ENCODE peak calls at places on chromosomes 7 and 10, in nine cellular contexts. One of them, this sample, is unnamed.

GRCh38 chr10:56298941-56299340 is 62.1 kb downstream of the ZWINT start:
- DNase-seq in ACHN: no peak
- DNase-seq in stimulated activated CD8-positive, alpha-beta memory T cell treated with anti-CD3 and anti-CD28 coated beads, Interleukin-15, amount 100 ng/mL, for 48 hours: no peak
- DNase-seq in MM.1S: no peak
- DNase-seq in posterior vena cava: no peak
- DNase-seq in left ventricle myocardium superior: no peak
- DNase-seq in AG04449: no peak
- DNase-seq in prostate gland: no peak
- DNase-seq in epithelial cell of proximal tubule: no peak
- DNase-seq in this sample: no peak

GRCh38 chr7:99984593-99984992 is 8.8 kb upstream of the AZGP1 start:
- DNase-seq in ACHN: no peak
- DNase-seq in stimulated activated CD8-positive, alpha-beta memory T cell treated with anti-CD3 and anti-CD28 coated beads, Interleukin-15, amount 100 ng/mL, for 48 hours: no peak
- DNase-seq in MM.1S: no peak
- DNase-seq in posterior vena cava: no peak
- DNase-seq in left ventricle myocardium superior: no peak
- DNase-seq in AG04449: no peak
- DNase-seq in prostate gland: peak
- DNase-seq in epithelial cell of proximal tubule: no peak
- DNase-seq in this sample: no peak

GRCh38 chr10:102410427-102411073 is 8.0 kb downstream of the PSD start:
- DNase-seq in ACHN: no peak
- DNase-seq in stimulated activated CD8-positive, alpha-beta memory T cell treated with anti-CD3 and anti-CD28 coated beads, Interleukin-15, amount 100 ng/mL, for 48 hours: no peak
- DNase-seq in MM.1S: no peak
- DNase-seq in posterior vena cava: no peak
- DNase-seq in left ventricle myocardium superior: no peak
- DNase-seq in AG04449: no peak
- DNase-seq in prostate gland: no peak
- DNase-seq in epithelial cell of proximal tubule: no peak
- DNase-seq in this sample: no peak

GRCh38 chr7:141073641-141074161 is at the start of gene TMEM178B:
- DNase-seq in ACHN: peak
- DNase-seq in stimulated activated CD8-positive, alpha-beta memory T cell treated with anti-CD3 and anti-CD28 coated beads, Interleukin-15, amount 100 ng/mL, for 48 hours: no peak
- DNase-seq in MM.1S: peak
- DNase-seq in posterior vena cava: no peak
- DNase-seq in left ventricle myocardium superior: no peak
- DNase-seq in AG04449: no peak
- DNase-seq in prostate gland: peak
- DNase-seq in epithelial cell of proximal tubule: no peak
- DNase-seq in this sample: no peak

GRCh38 chr10:93149761-93150160 is 76.1 kb downstream of the CYP26A1 start:
- DNase-seq in ACHN: no peak
- DNase-seq in stimulated activated CD8-positive, alpha-beta memory T cell treated with anti-CD3 and anti-CD28 coated beads, Interleukin-15, amount 100 ng/mL, for 48 hours: no peak
- DNase-seq in MM.1S: no peak
- DNase-seq in posterior vena cava: no peak
- DNase-seq in left ventricle myocardium superior: no peak
- DNase-seq in AG04449: no peak
- DNase-seq in prostate gland: no peak
- DNase-seq in epithelial cell of proximal tubule: no peak
- DNase-seq in this sample: no peak

GRCh38 chr10:79387466-79387973 is 40.3 kb downstream of the PPIF start:
- DNase-seq in ACHN: no peak
- DNase-seq in stimulated activated CD8-positive, alpha-beta memory T cell treated with anti-CD3 and anti-CD28 coated beads, Interleukin-15, amount 100 ng/mL, for 48 hours: no peak
- DNase-seq in MM.1S: no peak
- DNase-seq in posterior vena cava: peak
- DNase-seq in left ventricle myocardium superior: no peak
- DNase-seq in AG04449: no peak
- DNase-seq in prostate gland: no peak
- DNase-seq in epithelial cell of proximal tubule: no peak
- DNase-seq in this sample: no peak

GRCh38 chr7:18829518-18830252 is 287.8 kb downstream of the TWIST1 start:
- DNase-seq in ACHN: no peak
- DNase-seq in stimulated activated CD8-positive, alpha-beta memory T cell treated with anti-CD3 and anti-CD28 coated beads, Interleukin-15, amount 100 ng/mL, for 48 hours: no peak
- DNase-seq in MM.1S: no peak
- DNase-seq in posterior vena cava: no peak
- DNase-seq in left ventricle myocardium superior: no peak
- DNase-seq in AG04449: peak
- DNase-seq in prostate gland: no peak
- DNase-seq in epithelial cell of proximal tubule: no peak
- DNase-seq in this sample: no peak

GRCh38 chr10:22997102-22997501 is 69.2 kb downstream of the ARMC3 start:
- DNase-seq in ACHN: peak
- DNase-seq in stimulated activated CD8-positive, alpha-beta memory T cell treated with anti-CD3 and anti-CD28 coated beads, Interleukin-15, amount 100 ng/mL, for 48 hours: no peak
- DNase-seq in MM.1S: no peak
- DNase-seq in posterior vena cava: no peak
- DNase-seq in left ventricle myocardium superior: no peak
- DNase-seq in AG04449: no peak
- DNase-seq in prostate gland: no peak
- DNase-seq in epithelial cell of proximal tubule: no peak
- DNase-seq in this sample: no peak

GRCh38 chr7:123770378-123770777 is 21.6 kb upstream of the WASL start:
- DNase-seq in ACHN: peak
- DNase-seq in stimulated activated CD8-positive, alpha-beta memory T cell treated with anti-CD3 and anti-CD28 coated beads, Interleukin-15, amount 100 ng/mL, for 48 hours: no peak
- DNase-seq in MM.1S: no peak
- DNase-seq in posterior vena cava: no peak
- DNase-seq in left ventricle myocardium superior: no peak
- DNase-seq in AG04449: no peak
- DNase-seq in prostate gland: no peak
- DNase-seq in epithelial cell of proximal tubule: peak
- DNase-seq in this sample: no peak

GRCh38 chr10:43962346-43963191 is 313.9 kb upstream of the ZNF32 start:
- DNase-seq in ACHN: no peak
- DNase-seq in stimulated activated CD8-positive, alpha-beta memory T cell treated with anti-CD3 and anti-CD28 coated beads, Interleukin-15, amount 100 ng/mL, for 48 hours: no peak
- DNase-seq in MM.1S: no peak
- DNase-seq in posterior vena cava: peak
- DNase-seq in left ventricle myocardium superior: no peak
- DNase-seq in AG04449: peak
- DNase-seq in prostate gland: no peak
- DNase-seq in epithelial cell of proximal tubule: no peak
- DNase-seq in this sample: no peak

GRCh38 chr10:52314007-52314821 is at the start of gene DKK1:
- DNase-seq in ACHN: peak
- DNase-seq in stimulated activated CD8-positive, alpha-beta memory T cell treated with anti-CD3 and anti-CD28 coated beads, Interleukin-15, amount 100 ng/mL, for 48 hours: peak
- DNase-seq in MM.1S: peak
- DNase-seq in posterior vena cava: peak
- DNase-seq in left ventricle myocardium superior: peak
- DNase-seq in AG04449: no peak
- DNase-seq in prostate gland: peak
- DNase-seq in epithelial cell of proximal tubule: no peak
- DNase-seq in this sample: peak

GRCh38 chr10:69057951-69058297 is 30.0 kb upstream of the SRGN start:
- DNase-seq in ACHN: peak
- DNase-seq in stimulated activated CD8-positive, alpha-beta memory T cell treated with anti-CD3 and anti-CD28 coated beads, Interleukin-15, amount 100 ng/mL, for 48 hours: no peak
- DNase-seq in MM.1S: no peak
- DNase-seq in posterior vena cava: peak
- DNase-seq in left ventricle myocardium superior: no peak
- DNase-seq in AG04449: no peak
- DNase-seq in prostate gland: no peak
- DNase-seq in epithelial cell of proximal tubule: no peak
- DNase-seq in this sample: no peak

GRCh38 chr7:39453743-39454355 is 112.4 kb upstream of the YAE1 start:
- DNase-seq in ACHN: peak
- DNase-seq in stimulated activated CD8-positive, alpha-beta memory T cell treated with anti-CD3 and anti-CD28 coated beads, Interleukin-15, amount 100 ng/mL, for 48 hours: peak
- DNase-seq in MM.1S: peak
- DNase-seq in posterior vena cava: no peak
- DNase-seq in left ventricle myocardium superior: no peak
- DNase-seq in AG04449: no peak
- DNase-seq in prostate gland: no peak
- DNase-seq in epithelial cell of proximal tubule: peak
- DNase-seq in this sample: peak

GRCh38 chr10:123614888-123615287 is 51.3 kb upstream of the GPR26 start:
- DNase-seq in ACHN: peak
- DNase-seq in stimulated activated CD8-positive, alpha-beta memory T cell treated with anti-CD3 and anti-CD28 coated beads, Interleukin-15, amount 100 ng/mL, for 48 hours: no peak
- DNase-seq in MM.1S: peak
- DNase-seq in posterior vena cava: peak
- DNase-seq in left ventricle myocardium superior: peak
- DNase-seq in AG04449: no peak
- DNase-seq in prostate gland: peak
- DNase-seq in epithelial cell of proximal tubule: no peak
- DNase-seq in this sample: peak

GRCh38 chr10:72742797-72743196 is 50.9 kb downstream of the MCU start:
- DNase-seq in ACHN: no peak
- DNase-seq in stimulated activated CD8-positive, alpha-beta memory T cell treated with anti-CD3 and anti-CD28 coated beads, Interleukin-15, amount 100 ng/mL, for 48 hours: no peak
- DNase-seq in MM.1S: no peak
- DNase-seq in posterior vena cava: no peak
- DNase-seq in left ventricle myocardium superior: no peak
- DNase-seq in AG04449: no peak
- DNase-seq in prostate gland: no peak
- DNase-seq in epithelial cell of proximal tubule: no peak
- DNase-seq in this sample: no peak

GRCh38 chr10:43899224-43899959 is 250.7 kb upstream of the ZNF32 start:
- DNase-seq in ACHN: no peak
- DNase-seq in stimulated activated CD8-positive, alpha-beta memory T cell treated with anti-CD3 and anti-CD28 coated beads, Interleukin-15, amount 100 ng/mL, for 48 hours: no peak
- DNase-seq in MM.1S: no peak
- DNase-seq in posterior vena cava: peak
- DNase-seq in left ventricle myocardium superior: no peak
- DNase-seq in AG04449: no peak
- DNase-seq in prostate gland: no peak
- DNase-seq in epithelial cell of proximal tubule: no peak
- DNase-seq in this sample: no peak

GRCh38 chr7:154832557-154833138 is 170.3 kb downstream of the PAXIP1 start:
- DNase-seq in ACHN: peak
- DNase-seq in stimulated activated CD8-positive, alpha-beta memory T cell treated with anti-CD3 and anti-CD28 coated beads, Interleukin-15, amount 100 ng/mL, for 48 hours: no peak
- DNase-seq in MM.1S: no peak
- DNase-seq in posterior vena cava: no peak
- DNase-seq in left ventricle myocardium superior: no peak
- DNase-seq in AG04449: no peak
- DNase-seq in prostate gland: no peak
- DNase-seq in epithelial cell of proximal tubule: no peak
- DNase-seq in this sample: no peak

GRCh38 chr10:1406172-1406975 is 331.0 kb downstream of the ADARB2 start:
- DNase-seq in ACHN: no peak
- DNase-seq in stimulated activated CD8-positive, alpha-beta memory T cell treated with anti-CD3 and anti-CD28 coated beads, Interleukin-15, amount 100 ng/mL, for 48 hours: no peak
- DNase-seq in MM.1S: no peak
- DNase-seq in posterior vena cava: no peak
- DNase-seq in left ventricle myocardium superior: no peak
- DNase-seq in AG04449: no peak
- DNase-seq in prostate gland: no peak
- DNase-seq in epithelial cell of proximal tubule: no peak
- DNase-seq in this sample: no peak

GRCh38 chr10:3548702-3549101 is 236.3 kb downstream of the KLF6 start:
- DNase-seq in ACHN: no peak
- DNase-seq in stimulated activated CD8-positive, alpha-beta memory T cell treated with anti-CD3 and anti-CD28 coated beads, Interleukin-15, amount 100 ng/mL, for 48 hours: no peak
- DNase-seq in MM.1S: no peak
- DNase-seq in posterior vena cava: no peak
- DNase-seq in left ventricle myocardium superior: no peak
- DNase-seq in AG04449: no peak
- DNase-seq in prostate gland: no peak
- DNase-seq in epithelial cell of proximal tubule: no peak
- DNase-seq in this sample: no peak

GRCh38 chr10:47318706-47319105 is 3.5 kb upstream of the GDF2 start:
- DNase-seq in ACHN: peak
- DNase-seq in stimulated activated CD8-positive, alpha-beta memory T cell treated with anti-CD3 and anti-CD28 coated beads, Interleukin-15, amount 100 ng/mL, for 48 hours: no peak
- DNase-seq in MM.1S: no peak
- DNase-seq in posterior vena cava: peak
- DNase-seq in left ventricle myocardium superior: no peak
- DNase-seq in AG04449: no peak
- DNase-seq in prostate gland: no peak
- DNase-seq in epithelial cell of proximal tubule: no peak
- DNase-seq in this sample: no peak